ENCODE peak calls at places on chromosome 6, in seven cellular contexts. F is trophoblast cell, Q is IMR-90, C is neuronal stem cell, Y is mesendoderm, I is mesenchymal stem cell, L is H1. A is an unnamed sample.

GRCh38 chr6:169912266-169913095 is 161.1 kb downstream of the ERMARD start:
- DNase-seq in C (no peak), I (no peak), Y (no peak), F (no peak), L (no peak), Q (no peak), A (no peak)

GRCh38 chr6:81749704-81750103 is 2.8 kb downstream of the TENT5A start:
- DNase-seq in C (no peak), I (peak; percentile 38), F (peak; percentile 46), Y (no peak), L (no peak), Q (no peak), A (no peak)

GRCh38 chr6:35718354-35718695 is 18.5 kb upstream of the ARMC12 start:
- DNase-seq in F (no peak), Q (no peak), I (no peak), C (no peak), Y (no peak), L (no peak), A (no peak)

GRCh38 chr6:162889303-162889702 is 161.5 kb downstream of the PACRG start:
- DNase-seq in L (no peak), F (no peak), Q (no peak), C (no peak), Y (no peak), I (no peak), A (no peak)

GRCh38 chr6:56708810-56709597 is 66.3 kb upstream of the DST start:
- DNase-seq in L (no peak), Q (peak; percentile 76), C (no peak), F (peak; percentile 91), Y (peak; percentile 51), I (peak; percentile 75), A (no peak)

GRCh38 chr6:109411034-109411433 is 28.8 kb upstream of the CD164 start:
- DNase-seq in C (no peak), L (no peak), F (no peak), Q (no peak), I (no peak), Y (no peak), A (no peak)

GRCh38 chr6:135146160-135146920 is 34.8 kb upstream of the MYB start:
- DNase-seq in I (peak; percentile 54), L (no peak), Y (peak; percentile 12), F (no peak), Q (peak; percentile 80), C (no peak), A (no peak)

GRCh38 chr6:106973018-106973840 is 1.3 kb downstream of the CD24 start:
- DNase-seq in I (no peak), Y (peak; percentile 55), F (peak; percentile 42), L (no peak), Q (no peak), C (peak; percentile 37), A (peak; percentile 34)

GRCh38 chr6:104653786-104654185 is 205.9 kb downstream of the HACE1 start:
- DNase-seq in L (no peak), C (no peak), Y (no peak), F (no peak), Q (no peak), I (peak; percentile 32), A (no peak)

GRCh38 chr6:160101262-160102205 is 20.1 kb upstream of the SLC22A1 start:
- DNase-seq in Q (no peak), I (peak; percentile 7), F (no peak), Y (peak; percentile 66), C (no peak), L (no peak), A (no peak)

GRCh38 chr6:40791004-40791403 is 203.8 kb upstream of the LRFN2 start:
- DNase-seq in I (peak; percentile 16), L (no peak), C (no peak), F (no peak), Y (peak; percentile 99), Q (no peak), A (peak; percentile 36)

GRCh38 chr6:37738216-37738615 is 40.5 kb upstream of the MDGA1 start:
- DNase-seq in C (no peak), Y (no peak), I (no peak), Q (no peak), F (no peak), L (no peak), A (no peak)

GRCh38 chr6:63573899-63574553 is 1.7 kb downstream of the LOC128125822 start:
- DNase-seq in L (no peak), F (peak; percentile 84), I (peak; percentile 86), Y (peak; percentile 84), C (peak; percentile 40), Q (peak; percentile 64), A (peak; percentile 42)

GRCh38 chr6:3230275-3231212 is 3.1 kb upstream of the TUBB2B start:
- DNase-seq in I (peak; percentile 62), Y (peak; percentile 84), Q (peak; percentile 34), F (no peak), C (peak; percentile 74), L (no peak), A (peak; percentile 71)

DNA sequence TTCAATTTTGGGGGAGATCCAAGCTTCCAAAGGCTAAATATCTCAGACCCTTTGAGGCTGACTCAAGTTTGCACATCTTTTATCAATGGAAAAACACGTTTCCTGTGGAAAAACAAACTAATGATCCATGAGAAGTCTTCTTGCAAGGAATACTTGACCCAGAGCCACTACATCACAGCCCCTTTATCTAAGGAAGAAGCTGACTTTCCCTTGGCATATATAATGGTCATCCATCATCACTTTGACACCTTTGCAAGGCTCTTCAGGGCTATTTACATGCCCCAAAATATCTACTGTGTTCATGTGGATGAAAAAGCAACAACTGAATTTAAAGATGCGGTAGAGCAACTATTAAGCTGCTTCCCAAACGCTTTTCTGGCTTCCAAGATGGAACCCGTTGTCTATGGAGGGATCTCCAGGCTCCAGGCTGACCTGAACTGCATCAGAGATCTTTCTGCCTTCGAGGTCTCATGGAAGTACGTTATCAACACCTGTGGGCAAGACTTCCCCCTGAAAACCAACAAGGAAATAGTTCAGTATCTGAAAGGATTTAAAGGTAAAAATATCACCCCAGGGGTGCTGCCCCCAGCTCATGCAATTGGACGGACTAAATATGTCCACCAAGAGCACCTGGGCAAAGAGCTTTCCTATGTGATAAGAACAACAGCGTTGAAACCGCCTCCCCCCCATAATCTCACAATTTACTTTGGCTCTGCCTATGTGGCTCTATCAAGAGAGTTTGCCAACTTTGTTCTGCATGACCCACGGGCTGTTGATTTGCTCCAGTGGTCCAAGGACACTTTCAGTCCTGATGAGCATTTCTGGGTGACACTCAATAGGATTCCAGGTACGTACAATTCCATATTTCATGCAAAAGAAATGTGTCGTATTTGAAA is 35.6 kb downstream of the GCNT2 start:
- DNase-seq in Q (no peak), Y (no peak), L (no peak), C (no peak), F (no peak), I (peak; percentile 6), A (no peak)
- H3K27ac ChIP-seq in Q (no peak overlapping the region), Y (no peak overlapping the region), L (peak overlapping the region; percentile 83), C (peak overlapping the region; percentile 90), F (no peak overlapping the region), I (no peak overlapping the region), A (peak overlapping the region; percentile 83)

GRCh38 chr6:14784596-14785360 is 461.1 kb upstream of the JARID2 start:
- DNase-seq in I (peak; percentile 55), L (peak; percentile 90), Y (peak; percentile 72), Q (no peak), F (peak; percentile 37), C (peak; percentile 88), A (peak; percentile 87)
- H4K8ac ChIP-seq in I (peak overlapping the region; percentile 99), L (peak overlapping the region; percentile 91), Y (no peak overlapping the region), Q (peak overlapping the region; percentile 27), F (peak overlapping the region; percentile 44), C (no peak overlapping the region), A (no peak overlapping the region)

GRCh38 chr6:4598384-4598783 is 177.8 kb upstream of the CDYL start:
- DNase-seq in L (no peak), F (no peak), C (no peak), I (no peak), Y (no peak), Q (peak; percentile 25), A (no peak)
- H3K27ac ChIP-seq in L (no peak overlapping the region), F (no peak overlapping the region), C (no peak overlapping the region), I (no peak overlapping the region), Y (no peak overlapping the region), Q (no peak overlapping the region), A (no peak overlapping the region)

DNA sequence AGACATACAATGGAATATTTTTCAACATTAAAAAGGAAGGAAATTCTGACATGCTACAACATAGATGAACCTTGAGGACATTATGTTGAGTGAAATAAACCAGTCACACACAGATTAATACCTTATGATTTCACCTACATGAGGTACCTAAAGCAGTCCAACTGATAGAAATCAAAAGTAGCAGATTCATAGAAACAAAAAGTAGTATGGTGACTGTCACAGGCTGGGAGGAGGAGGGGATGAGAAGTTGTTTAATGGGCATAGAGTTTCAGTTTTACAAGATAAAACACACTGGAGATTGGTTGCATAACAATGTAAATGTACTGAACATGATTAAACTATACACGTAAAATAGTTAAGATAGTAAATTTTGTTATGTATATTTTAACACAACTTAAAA is 48.5 kb upstream of the OLIG3 start:
- DNase-seq in Y (no peak), F (no peak), C (no peak), I (no peak), Q (no peak), L (no peak), A (no peak)
- H4K8ac ChIP-seq in Y (no peak overlapping the region), F (no peak overlapping the region), C (no peak overlapping the region), I (no peak overlapping the region), Q (no peak overlapping the region), L (no peak overlapping the region), A (no peak overlapping the region)